ENCODE peak calls at places on chromosomes 5 and 9, in nine cellular contexts. W, S, Q, C, O, U, X, M and N are unnamed samples.

GRCh38 chr5:114311943-114312342 is 49.9 kb upstream of the KCNN2 start:
- DNase-seq in W (no peak), S (no peak), Q (no peak), C (no peak), O (no peak), U (no peak), X (no peak), M (no peak), N (no peak)

GRCh38 chr5:83265318-83265717 is 188.0 kb downstream of the XRCC4 start:
- DNase-seq in W (no peak), S (no peak), Q (peak), C (peak), O (peak), U (no peak), X (no peak), M (peak), N (no peak)

GRCh38 chr5:159515909-159516415 is 185.7 kb upstream of the IL12B start:
- DNase-seq in W (peak), S (peak), Q (peak), C (peak), O (peak), U (no peak), X (peak), M (peak), N (peak)

GRCh38 chr5:534743-535671 is 10.8 kb upstream of the SLC9A3 start:
- DNase-seq in W (no peak), S (no peak), Q (no peak), C (no peak), O (no peak), U (no peak), X (no peak), M (no peak), N (no peak)

GRCh38 chr9:91425270-91425669 is 1.6 kb upstream of the NFIL3 start:
- DNase-seq in W (no peak), S (no peak), Q (no peak), C (no peak), O (no peak), U (no peak), X (no peak), M (no peak), N (peak)

GRCh38 chr9:105281926-105282325 is 37.5 kb downstream of the SLC44A1 start:
- DNase-seq in W (peak), S (no peak), Q (peak), C (no peak), O (peak), U (no peak), X (no peak), M (no peak), N (no peak)

GRCh38 chr9:108694191-108694590 is 161.6 kb downstream of the ACTL7B start:
- DNase-seq in W (no peak), S (no peak), Q (no peak), C (no peak), O (no peak), U (no peak), X (no peak), M (no peak), N (no peak)

GRCh38 chr9:13358128-13358527 is 78.6 kb upstream of the MPDZ start:
- DNase-seq in W (peak), S (no peak), Q (no peak), C (peak), O (peak), U (no peak), X (no peak), M (no peak), N (no peak)

GRCh38 chr9:133059623-133060022 is 2.2 kb upstream of the CEL start:
- DNase-seq in W (peak), S (no peak), Q (peak), C (no peak), O (peak), U (no peak), X (peak), M (peak), N (no peak)